ENCODE peak calls at places on chromosomes 6 and 20, in nine cellular contexts. D is pons, F is H54, H is BJ, B is NCI-H1105, R is non-pigmented ciliary epithelial cell, O is posterior vena cava, W is H7, P is NCI-H345. T is an unnamed sample.

GRCh38 chr6:33577106-33577535 is 3.0 kb downstream of the BAK1 start:
- DNase-seq in O (no peak), W (peak; percentile 40), B (no peak), F (no peak), H (no peak), D (peak; percentile 50), R (no peak), P (no peak), T (no peak)

GRCh38 chr6:94130458-94130857 is 711.1 kb upstream of the EPHA7 start:
- DNase-seq in O (no peak), D (peak; percentile 28), F (no peak), P (no peak), R (no peak), H (no peak), W (peak; percentile 0), B (no peak), T (no peak)

GRCh38 chr20:46640044-46640443 is 11.2 kb downstream of the SLC13A3 start:
- DNase-seq in O (no peak), H (no peak), W (peak; percentile 55), D (no peak), B (no peak), R (no peak), F (no peak), P (no peak), T (no peak)

GRCh38 chr20:11248691-11249178 is 574.9 kb upstream of the JAG1 start:
- DNase-seq in W (no peak), D (peak; percentile 94), R (no peak), B (no peak), H (no peak), F (no peak), P (no peak), O (no peak), T (no peak)

GRCh38 chr20:34458631-34459030 is 57.6 kb upstream of the DYNLRB1 start:
- DNase-seq in W (no peak), H (no peak), B (no peak), O (no peak), D (no peak), F (no peak), R (no peak), P (no peak), T (no peak)

GRCh38 chr6:112475083-112475482 is 128.0 kb downstream of the RFPL4B start:
- DNase-seq in R (no peak), W (no peak), O (no peak), H (peak; percentile 58), P (no peak), B (no peak), D (no peak), F (no peak), T (peak; percentile 76)

GRCh38 chr6:160010067-160010466 is 41.2 kb downstream of the IGF2R start:
- DNase-seq in D (no peak), H (peak; percentile 86), W (no peak), B (no peak), O (no peak), P (no peak), F (no peak), R (peak; percentile 67), T (no peak)

GRCh38 chr6:84774174-84775158 is 10.1 kb upstream of the TBX18 start:
- DNase-seq in W (peak; percentile 93), P (no peak), D (no peak), B (no peak), O (peak; percentile 90), H (no peak), F (no peak), R (no peak), T (peak; percentile 11)

GRCh38 chr6:73362869-73363536 is 545 bp downstream of the KHDC3L start:
- DNase-seq in R (no peak), W (peak; percentile 40), B (no peak), D (no peak), O (no peak), H (no peak), P (no peak), F (no peak), T (no peak)

T was measured in NCI-H2171 treated with DMSO at 0.1 percent for 48 hours.